ENCODE peak calls at places on chromosomes 5 and 9, in six cellular contexts. W is Right ventricle myocardium superior; I is omental fat pad; J is T-helper 2 cell; C is stimulated activated CD8-positive, alpha-beta memory T cell treated with anti-CD3 and anti-CD28 coated beads, Interleukin-12 subunit alpha, Interleukin-12 subunit beta, amount 100 ng/mL, for 1 hour; D is activated CD4-positive, alpha-beta T cell treated with anti-CD3 and anti-CD28 coated beads for 36 hours. A is an unnamed sample.

GRCh38 chr9:37582548-37583157 is 6.5 kb upstream of the FBXO10 start:
- DNase-seq in W (no peak), I (no peak), J (no peak), C (no peak), D (no peak), A (no peak)

GRCh38 chr5:55226934-55227737 is at the start of gene MCIDAS:
- DNase-seq in W (peak; percentile 50), I (no peak), J (peak; percentile 37), C (no peak), D (peak; percentile 86), A (peak; percentile 36)

GRCh38 chr5:173884402-173885053 is 3.6 kb upstream of the CPEB4 start:
- DNase-seq in W (no peak), I (no peak), J (peak; percentile 55), C (no peak), D (peak; percentile 41), A (no peak)

GRCh38 chr5:151562019-151562707 is 29.0 kb downstream of the FAT2 start:
- DNase-seq in W (no peak), I (no peak), J (no peak), C (no peak), D (no peak), A (no peak)

GRCh38 chr9:120919639-120920494 is 6.7 kb downstream of the TRAF1 start:
- DNase-seq in W (no peak), I (no peak), J (no peak), C (no peak), D (no peak), A (no peak)

GRCh38 chr9:77440057-77440456 is 208.1 kb downstream of the GNA14 start:
- DNase-seq in W (no peak), I (no peak), J (no peak), C (no peak), D (no peak), A (peak; percentile 64)

GRCh38 chr5:157273131-157273556 is 7.2 kb downstream of the CYFIP2 start:
- DNase-seq in W (no peak), I (no peak), J (no peak), C (no peak), D (peak; percentile 70), A (no peak)

GRCh38 chr9:27457445-27457844 is 66.6 kb upstream of the IFNK start:
- DNase-seq in W (peak; percentile 40), I (no peak), J (no peak), C (no peak), D (no peak), A (peak; percentile 63)

GRCh38 chr9:70093944-70094343 is 50.3 kb downstream of the MAMDC2 start:
- DNase-seq in W (no peak), I (no peak), J (no peak), C (no peak), D (no peak), A (no peak)

GRCh38 chr5:22649076-22649475 is 204.1 kb downstream of the CDH12 start:
- DNase-seq in W (no peak), I (no peak), J (no peak), C (no peak), D (no peak), A (no peak)

GRCh38 chr5:164663223-164663989 is 1158.0 kb downstream of the MAT2B start:
- DNase-seq in W (no peak), I (no peak), J (no peak), C (no peak), D (no peak), A (no peak)

GRCh38 chr5:154510156-154510555 is 32.1 kb upstream of the HAND1 start:
- DNase-seq in W (no peak), I (no peak), J (no peak), C (no peak), D (no peak), A (no peak)

GRCh38 chr5:78420548-78420947 is 60.1 kb downstream of the SCAMP1 start:
- DNase-seq in W (no peak), I (no peak), J (no peak), C (no peak), D (no peak), A (no peak)

GRCh38 chr5:9233712-9234111 is 312.2 kb downstream of the SEMA5A start:
- DNase-seq in W (no peak), I (no peak), J (no peak), C (no peak), D (no peak), A (no peak)

GRCh38 chr5:126348855-126349635 is 74.2 kb upstream of the GRAMD2B start:
- DNase-seq in W (no peak), I (no peak), J (no peak), C (no peak), D (no peak), A (no peak)